ENCODE peak calls at places on chromosome 22, in ten cellular contexts. One of them, this sample, is unnamed.

GRCh38 chr22:48088926-48089536 is 1326.6 kb downstream of the TBC1D22A start:
- DNase-seq in CD4-positive, alpha-beta T cell: no peak
- DNase-seq in kidney epithelial cell: no peak
- DNase-seq in lower lobe of right lung: no peak
- DNase-seq in choroid plexus epithelial cell: no peak
- DNase-seq in foreskin fibroblast: no peak
- DNase-seq in fibroblast of villous mesenchyme: no peak
- DNase-seq in breast epithelium: peak
- DNase-seq in epithelial cell of esophagus: no peak
- DNase-seq in lower leg skin: no peak
- DNase-seq in this sample: no peak

GRCh38 chr22:42269407-42270177 is 861 bp downstream of the TCF20 start:
- DNase-seq in CD4-positive, alpha-beta T cell: peak
- DNase-seq in kidney epithelial cell: no peak
- DNase-seq in lower lobe of right lung: peak
- DNase-seq in choroid plexus epithelial cell: peak
- DNase-seq in foreskin fibroblast: peak
- DNase-seq in fibroblast of villous mesenchyme: peak
- DNase-seq in breast epithelium: peak
- DNase-seq in epithelial cell of esophagus: peak
- DNase-seq in lower leg skin: peak
- DNase-seq in this sample: peak

GRCh38 chr22:44838316-44839016 is 86.1 kb downstream of the ARHGAP8 start:
- DNase-seq in CD4-positive, alpha-beta T cell: no peak
- DNase-seq in kidney epithelial cell: no peak
- DNase-seq in lower lobe of right lung: no peak
- DNase-seq in choroid plexus epithelial cell: no peak
- DNase-seq in foreskin fibroblast: no peak
- DNase-seq in fibroblast of villous mesenchyme: no peak
- DNase-seq in breast epithelium: no peak
- DNase-seq in epithelial cell of esophagus: no peak
- DNase-seq in lower leg skin: no peak
- DNase-seq in this sample: no peak

GRCh38 chr22:42680648-42681047 is 31.5 kb upstream of the CYB5R3 start:
- DNase-seq in CD4-positive, alpha-beta T cell: no peak
- DNase-seq in kidney epithelial cell: peak
- DNase-seq in lower lobe of right lung: no peak
- DNase-seq in choroid plexus epithelial cell: peak
- DNase-seq in foreskin fibroblast: peak
- DNase-seq in fibroblast of villous mesenchyme: peak
- DNase-seq in breast epithelium: no peak
- DNase-seq in epithelial cell of esophagus: peak
- DNase-seq in lower leg skin: no peak
- DNase-seq in this sample: no peak

GRCh38 chr22:48929276-48929790 is 898.3 kb downstream of the BRD1 start:
- DNase-seq in CD4-positive, alpha-beta T cell: no peak
- DNase-seq in kidney epithelial cell: no peak
- DNase-seq in lower lobe of right lung: no peak
- DNase-seq in choroid plexus epithelial cell: no peak
- DNase-seq in foreskin fibroblast: no peak
- DNase-seq in fibroblast of villous mesenchyme: no peak
- DNase-seq in breast epithelium: no peak
- DNase-seq in epithelial cell of esophagus: no peak
- DNase-seq in lower leg skin: no peak
- DNase-seq in this sample: no peak

GRCh38 chr22:43826142-43827093 is 14.3 kb upstream of the EFCAB6 start:
- DNase-seq in CD4-positive, alpha-beta T cell: no peak
- DNase-seq in kidney epithelial cell: peak
- DNase-seq in lower lobe of right lung: no peak
- DNase-seq in choroid plexus epithelial cell: peak
- DNase-seq in foreskin fibroblast: peak
- DNase-seq in fibroblast of villous mesenchyme: peak
- DNase-seq in breast epithelium: no peak
- DNase-seq in epithelial cell of esophagus: peak
- DNase-seq in lower leg skin: no peak
- DNase-seq in this sample: no peak

GRCh38 chr22:36351921-36352774 is 35.6 kb downstream of the MYH9 start:
- DNase-seq in CD4-positive, alpha-beta T cell: no peak
- DNase-seq in kidney epithelial cell: no peak
- DNase-seq in lower lobe of right lung: peak
- DNase-seq in choroid plexus epithelial cell: peak
- DNase-seq in foreskin fibroblast: peak
- DNase-seq in fibroblast of villous mesenchyme: no peak
- DNase-seq in breast epithelium: peak
- DNase-seq in epithelial cell of esophagus: peak
- DNase-seq in lower leg skin: no peak
- DNase-seq in this sample: no peak

GRCh38 chr22:37301144-37301820 is 19.0 kb downstream of the CYTH4 start:
- DNase-seq in CD4-positive, alpha-beta T cell: no peak
- DNase-seq in kidney epithelial cell: no peak
- DNase-seq in lower lobe of right lung: no peak
- DNase-seq in choroid plexus epithelial cell: peak
- DNase-seq in foreskin fibroblast: no peak
- DNase-seq in fibroblast of villous mesenchyme: no peak
- DNase-seq in breast epithelium: no peak
- DNase-seq in epithelial cell of esophagus: no peak
- DNase-seq in lower leg skin: no peak
- DNase-seq in this sample: no peak

GRCh38 chr22:49464024-49464423 is 363.6 kb downstream of the BRD1 start:
- DNase-seq in CD4-positive, alpha-beta T cell: no peak
- DNase-seq in kidney epithelial cell: no peak
- DNase-seq in lower lobe of right lung: no peak
- DNase-seq in choroid plexus epithelial cell: no peak
- DNase-seq in foreskin fibroblast: no peak
- DNase-seq in fibroblast of villous mesenchyme: no peak
- DNase-seq in breast epithelium: no peak
- DNase-seq in epithelial cell of esophagus: no peak
- DNase-seq in lower leg skin: no peak
- DNase-seq in this sample: no peak

GRCh38 chr22:38733329-38734202 is 22.2 kb downstream of the SUN2 start:
- DNase-seq in CD4-positive, alpha-beta T cell: peak
- DNase-seq in kidney epithelial cell: no peak
- DNase-seq in lower lobe of right lung: no peak
- DNase-seq in choroid plexus epithelial cell: peak
- DNase-seq in foreskin fibroblast: peak
- DNase-seq in fibroblast of villous mesenchyme: peak
- DNase-seq in breast epithelium: peak
- DNase-seq in epithelial cell of esophagus: peak
- DNase-seq in lower leg skin: no peak
- DNase-seq in this sample: peak

GRCh38 chr22:50481440-50482106 is at the start of gene ADM2:
- DNase-seq in CD4-positive, alpha-beta T cell: peak
- DNase-seq in kidney epithelial cell: no peak
- DNase-seq in lower lobe of right lung: peak
- DNase-seq in choroid plexus epithelial cell: no peak
- DNase-seq in foreskin fibroblast: peak
- DNase-seq in fibroblast of villous mesenchyme: peak
- DNase-seq in breast epithelium: no peak
- DNase-seq in epithelial cell of esophagus: no peak
- DNase-seq in lower leg skin: no peak
- DNase-seq in this sample: peak

GRCh38 chr22:32040324-32040904 is 2.6 kb upstream of the SLC5A1 start:
- DNase-seq in CD4-positive, alpha-beta T cell: no peak
- DNase-seq in kidney epithelial cell: no peak
- DNase-seq in lower lobe of right lung: no peak
- DNase-seq in choroid plexus epithelial cell: no peak
- DNase-seq in foreskin fibroblast: no peak
- DNase-seq in fibroblast of villous mesenchyme: no peak
- DNase-seq in breast epithelium: no peak
- DNase-seq in epithelial cell of esophagus: no peak
- DNase-seq in lower leg skin: no peak
- DNase-seq in this sample: no peak

GRCh38 chr22:29690481-29690880 is 29.3 kb upstream of the CABP7 start:
- DNase-seq in CD4-positive, alpha-beta T cell: no peak
- DNase-seq in kidney epithelial cell: no peak
- DNase-seq in lower lobe of right lung: no peak
- DNase-seq in choroid plexus epithelial cell: no peak
- DNase-seq in foreskin fibroblast: peak
- DNase-seq in fibroblast of villous mesenchyme: no peak
- DNase-seq in breast epithelium: no peak
- DNase-seq in epithelial cell of esophagus: no peak
- DNase-seq in lower leg skin: no peak
- DNase-seq in this sample: no peak

GRCh38 chr22:29692327-29692640 is 27.5 kb upstream of the CABP7 start:
- DNase-seq in CD4-positive, alpha-beta T cell: no peak
- DNase-seq in kidney epithelial cell: no peak
- DNase-seq in lower lobe of right lung: no peak
- DNase-seq in choroid plexus epithelial cell: no peak
- DNase-seq in foreskin fibroblast: no peak
- DNase-seq in fibroblast of villous mesenchyme: no peak
- DNase-seq in breast epithelium: no peak
- DNase-seq in epithelial cell of esophagus: no peak
- DNase-seq in lower leg skin: no peak
- DNase-seq in this sample: no peak

GRCh38 chr22:29689201-29689871 is 30.5 kb upstream of the CABP7 start:
- DNase-seq in CD4-positive, alpha-beta T cell: no peak
- DNase-seq in kidney epithelial cell: no peak
- DNase-seq in lower lobe of right lung: no peak
- DNase-seq in choroid plexus epithelial cell: no peak
- DNase-seq in foreskin fibroblast: peak
- DNase-seq in fibroblast of villous mesenchyme: no peak
- DNase-seq in breast epithelium: no peak
- DNase-seq in epithelial cell of esophagus: no peak
- DNase-seq in lower leg skin: no peak
- DNase-seq in this sample: no peak

GRCh38 chr22:29691636-29692326 is 28.0 kb upstream of the CABP7 start:
- DNase-seq in CD4-positive, alpha-beta T cell: no peak
- DNase-seq in kidney epithelial cell: no peak
- DNase-seq in lower lobe of right lung: no peak
- DNase-seq in choroid plexus epithelial cell: no peak
- DNase-seq in foreskin fibroblast: no peak
- DNase-seq in fibroblast of villous mesenchyme: no peak
- DNase-seq in breast epithelium: no peak
- DNase-seq in epithelial cell of esophagus: no peak
- DNase-seq in lower leg skin: no peak
- DNase-seq in this sample: no peak

DNA sequence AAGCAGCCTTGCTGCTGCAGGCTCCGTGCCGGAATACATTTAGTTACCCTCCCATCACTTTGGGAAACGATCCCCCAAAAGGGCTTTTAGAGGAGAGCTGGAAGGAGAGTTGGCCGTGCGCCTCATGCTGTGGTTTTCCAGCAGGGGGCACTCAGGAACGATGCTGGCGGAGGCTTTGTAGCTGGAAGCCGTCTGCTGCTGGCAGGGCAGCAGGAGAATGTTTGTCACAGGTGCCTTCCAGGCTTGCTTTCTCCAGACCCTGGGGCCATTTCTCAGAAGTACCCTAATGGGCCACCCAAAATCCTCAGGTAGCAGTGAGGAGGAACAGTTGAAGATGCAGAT is 30.0 kb upstream of the CABP7 start:
- DNase-seq in CD4-positive, alpha-beta T cell: peak
- DNase-seq in kidney epithelial cell: no peak
- DNase-seq in lower lobe of right lung: peak
- DNase-seq in choroid plexus epithelial cell: peak
- DNase-seq in foreskin fibroblast: peak
- DNase-seq in fibroblast of villous mesenchyme: peak
- DNase-seq in breast epithelium: no peak
- DNase-seq in epithelial cell of esophagus: peak
- DNase-seq in lower leg skin: no peak
- DNase-seq in this sample: peak
- TF ChIP-seq CTCF in CD4-positive, alpha-beta T cell: peak
- TF ChIP-seq CTCF in kidney epithelial cell: peak
- TF ChIP-seq CTCF in lower lobe of right lung: peak
- TF ChIP-seq CTCF in choroid plexus epithelial cell: peak
- TF ChIP-seq CTCF in foreskin fibroblast: peak
- TF ChIP-seq CTCF in fibroblast of villous mesenchyme: peak
- TF ChIP-seq CTCF in breast epithelium: peak
- TF ChIP-seq CTCF in epithelial cell of esophagus: peak
- TF ChIP-seq CTCF in lower leg skin: no peak
- TF ChIP-seq CTCF in this sample: peak

GRCh38 chr22:20815477-20816050 is 41.7 kb downstream of the SERPIND1 start:
- DNase-seq in CD4-positive, alpha-beta T cell: no peak
- DNase-seq in kidney epithelial cell: no peak
- DNase-seq in lower lobe of right lung: no peak
- DNase-seq in choroid plexus epithelial cell: no peak
- DNase-seq in foreskin fibroblast: no peak
- DNase-seq in fibroblast of villous mesenchyme: no peak
- DNase-seq in breast epithelium: no peak
- DNase-seq in epithelial cell of esophagus: no peak
- DNase-seq in lower leg skin: no peak
- DNase-seq in this sample: no peak
- TF ChIP-seq CTCF in CD4-positive, alpha-beta T cell: no peak
- TF ChIP-seq CTCF in kidney epithelial cell: no peak
- TF ChIP-seq CTCF in lower lobe of right lung: no peak
- TF ChIP-seq CTCF in choroid plexus epithelial cell: no peak
- TF ChIP-seq CTCF in foreskin fibroblast: no peak
- TF ChIP-seq CTCF in fibroblast of villous mesenchyme: no peak
- TF ChIP-seq CTCF in breast epithelium: no peak
- TF ChIP-seq CTCF in epithelial cell of esophagus: no peak
- TF ChIP-seq CTCF in lower leg skin: no peak
- TF ChIP-seq CTCF in this sample: no peak

GRCh38 chr22:35337932-35338331 is 38.2 kb downstream of the TOM1 start:
- DNase-seq in CD4-positive, alpha-beta T cell: no peak
- DNase-seq in kidney epithelial cell: no peak
- DNase-seq in lower lobe of right lung: no peak
- DNase-seq in choroid plexus epithelial cell: no peak
- DNase-seq in foreskin fibroblast: no peak
- DNase-seq in fibroblast of villous mesenchyme: no peak
- DNase-seq in breast epithelium: no peak
- DNase-seq in epithelial cell of esophagus: no peak
- DNase-seq in lower leg skin: no peak
- DNase-seq in this sample: no peak
- TF ChIP-seq CTCF in CD4-positive, alpha-beta T cell: no peak
- TF ChIP-seq CTCF in kidney epithelial cell: peak
- TF ChIP-seq CTCF in lower lobe of right lung: no peak
- TF ChIP-seq CTCF in choroid plexus epithelial cell: peak
- TF ChIP-seq CTCF in foreskin fibroblast: no peak
- TF ChIP-seq CTCF in fibroblast of villous mesenchyme: peak
- TF ChIP-seq CTCF in breast epithelium: no peak
- TF ChIP-seq CTCF in epithelial cell of esophagus: no peak
- TF ChIP-seq CTCF in lower leg skin: no peak
- TF ChIP-seq CTCF in this sample: no peak

GRCh38 chr22:28381427-28382167 is 298.0 kb downstream of the TTC28 start:
- DNase-seq in CD4-positive, alpha-beta T cell: no peak
- DNase-seq in kidney epithelial cell: no peak
- DNase-seq in lower lobe of right lung: no peak
- DNase-seq in choroid plexus epithelial cell: peak
- DNase-seq in foreskin fibroblast: peak
- DNase-seq in fibroblast of villous mesenchyme: no peak
- DNase-seq in breast epithelium: no peak
- DNase-seq in epithelial cell of esophagus: no peak
- DNase-seq in lower leg skin: no peak
- DNase-seq in this sample: no peak

GRCh38 chr22:28373841-28374240 is 305.8 kb downstream of the TTC28 start:
- DNase-seq in CD4-positive, alpha-beta T cell: no peak
- DNase-seq in kidney epithelial cell: no peak
- DNase-seq in lower lobe of right lung: no peak
- DNase-seq in choroid plexus epithelial cell: peak
- DNase-seq in foreskin fibroblast: peak
- DNase-seq in fibroblast of villous mesenchyme: peak
- DNase-seq in breast epithelium: no peak
- DNase-seq in epithelial cell of esophagus: no peak
- DNase-seq in lower leg skin: no peak
- DNase-seq in this sample: no peak

GRCh38 chr22:28379075-28379806 is 300.4 kb downstream of the TTC28 start:
- DNase-seq in CD4-positive, alpha-beta T cell: no peak
- DNase-seq in kidney epithelial cell: no peak
- DNase-seq in lower lobe of right lung: no peak
- DNase-seq in choroid plexus epithelial cell: no peak
- DNase-seq in foreskin fibroblast: no peak
- DNase-seq in fibroblast of villous mesenchyme: no peak
- DNase-seq in breast epithelium: no peak
- DNase-seq in epithelial cell of esophagus: no peak
- DNase-seq in lower leg skin: no peak
- DNase-seq in this sample: no peak

GRCh38 chr22:28375761-28376534 is 303.7 kb downstream of the TTC28 start:
- DNase-seq in CD4-positive, alpha-beta T cell: no peak
- DNase-seq in kidney epithelial cell: no peak
- DNase-seq in lower lobe of right lung: no peak
- DNase-seq in choroid plexus epithelial cell: no peak
- DNase-seq in foreskin fibroblast: peak
- DNase-seq in fibroblast of villous mesenchyme: no peak
- DNase-seq in breast epithelium: no peak
- DNase-seq in epithelial cell of esophagus: no peak
- DNase-seq in lower leg skin: no peak
- DNase-seq in this sample: no peak
- TF ChIP-seq CTCF in CD4-positive, alpha-beta T cell: no peak
- TF ChIP-seq CTCF in kidney epithelial cell: no peak
- TF ChIP-seq CTCF in lower lobe of right lung: no peak
- TF ChIP-seq CTCF in choroid plexus epithelial cell: no peak
- TF ChIP-seq CTCF in foreskin fibroblast: no peak
- TF ChIP-seq CTCF in fibroblast of villous mesenchyme: no peak
- TF ChIP-seq CTCF in breast epithelium: no peak
- TF ChIP-seq CTCF in epithelial cell of esophagus: no peak
- TF ChIP-seq CTCF in lower leg skin: no peak
- TF ChIP-seq CTCF in this sample: no peak

This sample was measured in progenitor cell of endocrine pancreas.